ENCODE peak calls at places on chromosome 10, in seven cellular contexts. J, D, N, L, M, B and G are unnamed samples.
A peak's percentile ranks its signal among the peaks of the same experiment; 100 is the strongest.

GRCh38 chr10:33521062-33521461 is 186.6 kb upstream of the NRP1 start:
- DNase-seq in J (no peak), D (no peak), N (no peak), L (no peak), M (no peak), B (no peak), G (no peak)

GRCh38 chr10:33365871-33366411 is 31.5 kb upstream of the NRP1 start:
- DNase-seq in J (no peak), D (no peak), N (no peak), L (no peak), M (no peak), B (no peak), G (no peak)

GRCh38 chr10:95998274-95998673 is 45.1 kb upstream of the CCNJ start:
- DNase-seq in J (no peak), D (no peak), N (no peak), L (no peak), M (no peak), B (no peak), G (no peak)

GRCh38 chr10:51250278-51250914 is 176.1 kb downstream of the PRKG1 start:
- DNase-seq in J (no peak), D (no peak), N (no peak), L (no peak), M (no peak), B (no peak), G (no peak)

GRCh38 chr10:83427101-83427500 is 712.2 kb upstream of the GHITM start:
- DNase-seq in J (no peak), D (no peak), N (no peak), L (no peak), M (no peak), B (no peak), G (no peak)

GRCh38 chr10:31011660-31012022 is 20.0 kb downstream of the ZNF438 start:
- DNase-seq in J (no peak), D (no peak), N (no peak), L (no peak), M (no peak), B (no peak), G (no peak)

GRCh38 chr10:37456456-37456855 is 331.1 kb downstream of the ANKRD30A start:
- DNase-seq in J (no peak), D (no peak), N (no peak), L (no peak), M (no peak), B (no peak), G (no peak)

GRCh38 chr10:89837173-89838001 is 136.0 kb downstream of the KIF20B start:
- DNase-seq in J (no peak), D (peak; percentile 30), N (peak; percentile 67), L (peak; percentile 29), M (no peak), B (no peak), G (peak; percentile 91)

GRCh38 chr10:53025172-53025651 is 252.6 kb upstream of the MBL2 start:
- DNase-seq in J (peak; percentile 12), D (no peak), N (no peak), L (no peak), M (no peak), B (no peak), G (no peak)

GRCh38 chr10:130509881-130510689 is 373.9 kb downstream of the GLRX3 start:
- DNase-seq in J (no peak), D (no peak), N (no peak), L (no peak), M (no peak), B (no peak), G (peak; percentile 91)

GRCh38 chr10:123153486-123154091 is 613 bp upstream of the BUB3 start:
- DNase-seq in J (no peak), D (no peak), N (no peak), L (no peak), M (no peak), B (no peak), G (no peak)

GRCh38 chr10:123156091-123156490 is 1.9 kb downstream of the BUB3 start:
- DNase-seq in J (no peak), D (no peak), N (no peak), L (no peak), M (no peak), B (no peak), G (no peak)

GRCh38 chr10:123154943-123155505 is 822 bp downstream of the BUB3 start:
- DNase-seq in J (peak; percentile 26), D (peak; percentile 52), N (no peak), L (no peak), M (no peak), B (no peak), G (no peak)

GRCh38 chr10:123157210-123157609 is 3.0 kb downstream of the BUB3 start:
- DNase-seq in J (peak; percentile 67), D (no peak), N (no peak), L (no peak), M (no peak), B (no peak), G (no peak)

DNA sequence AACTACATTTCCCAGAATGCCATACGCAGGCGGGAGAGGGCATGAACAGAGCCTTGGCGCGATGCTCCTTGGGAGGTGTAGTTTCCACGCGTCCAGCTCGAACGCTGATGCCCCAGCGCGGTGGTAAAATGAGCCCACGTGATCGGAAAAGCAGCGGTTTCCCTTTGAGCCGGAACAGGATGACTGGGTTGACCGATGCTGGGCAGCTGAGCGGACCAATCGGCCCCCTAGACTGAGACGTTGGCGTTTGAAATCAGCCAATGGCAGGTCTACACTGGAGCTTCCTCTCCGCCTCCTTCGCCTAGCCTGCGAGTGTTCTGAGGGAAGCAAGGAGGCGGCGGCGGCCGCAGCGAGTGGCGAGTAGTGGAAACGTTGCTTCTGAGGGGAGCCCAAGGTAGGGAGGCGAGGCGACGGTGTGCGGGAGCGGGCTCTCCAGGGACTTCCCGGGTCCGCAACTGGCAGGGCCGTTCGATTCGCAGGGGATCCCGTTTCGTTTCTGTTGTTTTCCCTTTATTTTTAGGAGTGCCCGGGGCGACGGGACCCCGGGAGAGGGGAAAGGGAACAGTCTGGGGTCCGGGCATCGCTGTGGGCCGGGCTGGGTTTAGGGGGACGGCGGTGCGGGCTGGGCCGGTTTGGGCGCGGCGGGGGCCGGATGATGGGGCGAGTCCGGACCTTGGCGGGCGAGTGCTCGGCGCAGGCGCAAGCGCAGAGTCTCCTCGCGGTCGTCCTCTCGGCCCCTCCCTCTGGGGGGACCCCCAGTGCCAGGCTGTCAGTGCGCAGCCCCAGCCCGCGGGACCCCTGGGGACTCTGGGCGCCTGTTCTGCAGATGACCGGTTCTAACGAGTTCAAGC is at the start of gene BUB3:
- DNase-seq in J (peak; percentile 98), D (peak; percentile 98), N (peak; percentile 99), L (peak; percentile 98), M (peak; percentile 99), B (peak; percentile 99), G (peak; percentile 100)
- TF ChIP-seq EP300 in J (no peak), D (no peak), N (no peak), L (no peak), M (no peak), B (no peak), G (no peak)

GRCh38 chr10:17065273-17065672 is 64.3 kb downstream of the CUBN start:
- DNase-seq in J (no peak), D (no peak), N (no peak), L (no peak), M (no peak), B (no peak), G (no peak)

GRCh38 chr10:17061418-17061817 is 68.2 kb downstream of the CUBN start:
- DNase-seq in J (no peak), D (no peak), N (no peak), L (no peak), M (no peak), B (no peak), G (no peak)

GRCh38 chr10:17064435-17064834 is 65.2 kb downstream of the CUBN start:
- DNase-seq in J (no peak), D (no peak), N (no peak), L (no peak), M (no peak), B (no peak), G (no peak)

GRCh38 chr10:17062009-17062408 is 67.6 kb downstream of the CUBN start:
- DNase-seq in J (no peak), D (no peak), N (no peak), L (no peak), M (no peak), B (no peak), G (no peak)

GRCh38 chr10:17062493-17063487 is 66.8 kb downstream of the CUBN start:
- DNase-seq in J (peak; percentile 76), D (no peak), N (peak; percentile 69), L (no peak), M (no peak), B (peak; percentile 2), G (no peak)
- TF ChIP-seq POLR2AphosphoS5 in J (no peak), D (no peak), N (no peak), L (no peak), M (no peak), B (no peak), G (no peak)

GRCh38 chr10:660413-660979 is 29.0 kb downstream of the DIP2C start:
- DNase-seq in J (no peak), D (no peak), N (peak; percentile 60), L (no peak), M (no peak), B (no peak), G (no peak)
- TF ChIP-seq POLR2A in J (no peak), D (no peak), N (no peak), L (no peak), M (no peak), B (no peak), G (no peak)

GRCh38 chr10:61949687-61950086 is 48.2 kb downstream of the ARID5B start:
- DNase-seq in J (no peak), D (no peak), N (no peak), L (no peak), M (no peak), B (no peak), G (no peak)
- TF ChIP-seq EP300 in J (no peak), D (no peak), N (no peak), L (no peak), M (no peak), B (no peak), G (no peak)

GRCh38 chr10:113854019-113854756 is at the start of the genes DCLRE1A and NHLRC2:
- DNase-seq in J (peak; percentile 68), D (peak; percentile 85), N (peak; percentile 89), L (peak; percentile 79), M (no peak), B (peak; percentile 21), G (peak; percentile 94)
- TF ChIP-seq POLR2AphosphoS5 in J (peak; percentile 42), D (no peak), N (peak; percentile 31), L (no peak), M (peak; percentile 29), B (peak; percentile 43), G (peak; percentile 25)

GRCh38 chr10:102064868-102065560 is at the start of gene HPS6:
- DNase-seq in J (peak; percentile 81), D (peak; percentile 95), N (peak; percentile 95), L (peak; percentile 93), M (peak; percentile 61), B (no peak), G (peak; percentile 94)
- TF ChIP-seq POLR2A in J (peak; percentile 82), D (peak; percentile 93), N (peak; percentile 48), L (no peak), M (peak; percentile 89), B (no peak), G (no peak)